ENCODE peak calls at places on chromosomes 6 and 20, in nine cellular contexts. One of them, this sample, is unnamed.
A peak's percentile ranks its signal among the peaks of the same experiment; 100 is the strongest.

GRCh38 chr6:152267967-152268845 is 369.0 kb downstream of the SYNE1 start:
- DNase-seq in cardiac muscle cell: peak; percentile 49
- DNase-seq in heart left ventricle: no peak
- DNase-seq in upper lobe of right lung: no peak
- DNase-seq in right cardiac atrium: no peak
- DNase-seq in effector memory CD4-positive, alpha-beta T cell: peak; percentile 8
- DNase-seq in tibial nerve: no peak
- DNase-seq in lung: no peak
- DNase-seq in heart right ventricle: no peak
- DNase-seq in this sample: no peak

GRCh38 chr20:38083338-38084048 is 49.9 kb downstream of the RPRD1B start:
- DNase-seq in cardiac muscle cell: no peak
- DNase-seq in heart left ventricle: no peak
- DNase-seq in upper lobe of right lung: no peak
- DNase-seq in right cardiac atrium: no peak
- DNase-seq in effector memory CD4-positive, alpha-beta T cell: no peak
- DNase-seq in tibial nerve: no peak
- DNase-seq in lung: no peak
- DNase-seq in heart right ventricle: no peak
- DNase-seq in this sample: no peak

GRCh38 chr6:125821825-125822281 is 31.1 kb downstream of the NCOA7 start:
- DNase-seq in cardiac muscle cell: no peak
- DNase-seq in heart left ventricle: no peak
- DNase-seq in upper lobe of right lung: no peak
- DNase-seq in right cardiac atrium: no peak
- DNase-seq in effector memory CD4-positive, alpha-beta T cell: no peak
- DNase-seq in tibial nerve: no peak
- DNase-seq in lung: no peak
- DNase-seq in heart right ventricle: no peak
- DNase-seq in this sample: no peak

GRCh38 chr6:141460743-141461484 is 671.8 kb upstream of the GJE1 start:
- DNase-seq in cardiac muscle cell: no peak
- DNase-seq in heart left ventricle: no peak
- DNase-seq in upper lobe of right lung: no peak
- DNase-seq in right cardiac atrium: no peak
- DNase-seq in effector memory CD4-positive, alpha-beta T cell: no peak
- DNase-seq in tibial nerve: no peak
- DNase-seq in lung: no peak
- DNase-seq in heart right ventricle: no peak
- DNase-seq in this sample: no peak

GRCh38 chr20:43945391-43946205 is 30.9 kb downstream of the TOX2 start:
- DNase-seq in cardiac muscle cell: no peak
- DNase-seq in heart left ventricle: no peak
- DNase-seq in upper lobe of right lung: no peak
- DNase-seq in right cardiac atrium: no peak
- DNase-seq in effector memory CD4-positive, alpha-beta T cell: no peak
- DNase-seq in tibial nerve: no peak
- DNase-seq in lung: no peak
- DNase-seq in heart right ventricle: no peak
- DNase-seq in this sample: no peak

GRCh38 chr6:17336425-17336824 is 55.3 kb downstream of the RBM24 start:
- DNase-seq in cardiac muscle cell: no peak
- DNase-seq in heart left ventricle: no peak
- DNase-seq in upper lobe of right lung: no peak
- DNase-seq in right cardiac atrium: no peak
- DNase-seq in effector memory CD4-positive, alpha-beta T cell: no peak
- DNase-seq in tibial nerve: no peak
- DNase-seq in lung: no peak
- DNase-seq in heart right ventricle: no peak
- DNase-seq in this sample: no peak

GRCh38 chr6:26122402-26122792 is 35.2 kb downstream of the HFE start:
- DNase-seq in cardiac muscle cell: peak; percentile 41
- DNase-seq in heart left ventricle: no peak
- DNase-seq in upper lobe of right lung: no peak
- DNase-seq in right cardiac atrium: no peak
- DNase-seq in effector memory CD4-positive, alpha-beta T cell: peak; percentile 6
- DNase-seq in tibial nerve: no peak
- DNase-seq in lung: no peak
- DNase-seq in heart right ventricle: no peak
- DNase-seq in this sample: no peak

GRCh38 chr6:69866351-69867074 is at the start of gene COL19A1:
- DNase-seq in cardiac muscle cell: peak; percentile 51
- DNase-seq in heart left ventricle: peak; percentile 68
- DNase-seq in upper lobe of right lung: peak; percentile 60
- DNase-seq in right cardiac atrium: peak; percentile 65
- DNase-seq in effector memory CD4-positive, alpha-beta T cell: peak; percentile 2
- DNase-seq in tibial nerve: no peak
- DNase-seq in lung: no peak
- DNase-seq in heart right ventricle: peak; percentile 17
- DNase-seq in this sample: no peak

GRCh38 chr6:38182426-38182825 is 362.9 kb downstream of the ZFAND3 start:
- DNase-seq in cardiac muscle cell: no peak
- DNase-seq in heart left ventricle: peak; percentile 37
- DNase-seq in upper lobe of right lung: peak; percentile 35
- DNase-seq in right cardiac atrium: no peak
- DNase-seq in effector memory CD4-positive, alpha-beta T cell: no peak
- DNase-seq in tibial nerve: no peak
- DNase-seq in lung: no peak
- DNase-seq in heart right ventricle: no peak
- DNase-seq in this sample: no peak

GRCh38 chr20:46030290-46031013 is 1.4 kb downstream of the SLC12A5 start:
- DNase-seq in cardiac muscle cell: no peak
- DNase-seq in heart left ventricle: peak; percentile 47
- DNase-seq in upper lobe of right lung: no peak
- DNase-seq in right cardiac atrium: no peak
- DNase-seq in effector memory CD4-positive, alpha-beta T cell: no peak
- DNase-seq in tibial nerve: no peak
- DNase-seq in lung: no peak
- DNase-seq in heart right ventricle: no peak
- DNase-seq in this sample: no peak

GRCh38 chr6:15689586-15690450 is 27.0 kb upstream of the DTNBP1 start:
- DNase-seq in cardiac muscle cell: no peak
- DNase-seq in heart left ventricle: no peak
- DNase-seq in upper lobe of right lung: no peak
- DNase-seq in right cardiac atrium: no peak
- DNase-seq in effector memory CD4-positive, alpha-beta T cell: no peak
- DNase-seq in tibial nerve: no peak
- DNase-seq in lung: no peak
- DNase-seq in heart right ventricle: no peak
- DNase-seq in this sample: no peak

GRCh38 chr20:60903325-60903958 is 348.6 kb upstream of the CDH4 start:
- DNase-seq in cardiac muscle cell: no peak
- DNase-seq in heart left ventricle: no peak
- DNase-seq in upper lobe of right lung: no peak
- DNase-seq in right cardiac atrium: no peak
- DNase-seq in effector memory CD4-positive, alpha-beta T cell: no peak
- DNase-seq in tibial nerve: no peak
- DNase-seq in lung: no peak
- DNase-seq in heart right ventricle: no peak
- DNase-seq in this sample: no peak
- H3K9me3 ChIP-seq in cardiac muscle cell: no peaks in the 10 kb centered on the region
- H3K9me3 ChIP-seq in heart left ventricle: no peaks in the 10 kb centered on the region
- H3K9me3 ChIP-seq in upper lobe of right lung: no peaks in the 10 kb centered on the region
- H3K9me3 ChIP-seq in right cardiac atrium: peaks cover 6% of the 10 kb centered on the region
- H3K9me3 ChIP-seq in effector memory CD4-positive, alpha-beta T cell: no peaks in the 10 kb centered on the region
- H3K9me3 ChIP-seq in tibial nerve: no peaks in the 10 kb centered on the region
- H3K9me3 ChIP-seq in lung: peaks cover 15% of the 10 kb centered on the region
- H3K9me3 ChIP-seq in heart right ventricle: no peaks in the 10 kb centered on the region
- H3K9me3 ChIP-seq in this sample: peaks cover 19% of the 10 kb centered on the region

GRCh38 chr6:22447191-22447590 is 122.2 kb upstream of the HDGFL1 start:
- DNase-seq in cardiac muscle cell: no peak
- DNase-seq in heart left ventricle: no peak
- DNase-seq in upper lobe of right lung: no peak
- DNase-seq in right cardiac atrium: peak; percentile 66
- DNase-seq in effector memory CD4-positive, alpha-beta T cell: no peak
- DNase-seq in tibial nerve: no peak
- DNase-seq in lung: no peak
- DNase-seq in heart right ventricle: peak; percentile 33
- DNase-seq in this sample: peak; percentile 63

GRCh38 chr6:22442826-22443225 is 126.5 kb upstream of the HDGFL1 start:
- DNase-seq in cardiac muscle cell: no peak
- DNase-seq in heart left ventricle: no peak
- DNase-seq in upper lobe of right lung: no peak
- DNase-seq in right cardiac atrium: no peak
- DNase-seq in effector memory CD4-positive, alpha-beta T cell: no peak
- DNase-seq in tibial nerve: no peak
- DNase-seq in lung: no peak
- DNase-seq in heart right ventricle: no peak
- DNase-seq in this sample: no peak

GRCh38 chr6:22445946-22446345 is 123.4 kb upstream of the HDGFL1 start:
- DNase-seq in cardiac muscle cell: no peak
- DNase-seq in heart left ventricle: no peak
- DNase-seq in upper lobe of right lung: no peak
- DNase-seq in right cardiac atrium: no peak
- DNase-seq in effector memory CD4-positive, alpha-beta T cell: no peak
- DNase-seq in tibial nerve: no peak
- DNase-seq in lung: no peak
- DNase-seq in heart right ventricle: no peak
- DNase-seq in this sample: no peak

GRCh38 chr6:22447862-22448261 is 121.5 kb upstream of the HDGFL1 start:
- DNase-seq in cardiac muscle cell: no peak
- DNase-seq in heart left ventricle: no peak
- DNase-seq in upper lobe of right lung: no peak
- DNase-seq in right cardiac atrium: no peak
- DNase-seq in effector memory CD4-positive, alpha-beta T cell: no peak
- DNase-seq in tibial nerve: no peak
- DNase-seq in lung: no peak
- DNase-seq in heart right ventricle: no peak
- DNase-seq in this sample: no peak

GRCh38 chr6:22444335-22444734 is 125.0 kb upstream of the HDGFL1 start:
- DNase-seq in cardiac muscle cell: no peak
- DNase-seq in heart left ventricle: no peak
- DNase-seq in upper lobe of right lung: no peak
- DNase-seq in right cardiac atrium: no peak
- DNase-seq in effector memory CD4-positive, alpha-beta T cell: no peak
- DNase-seq in tibial nerve: no peak
- DNase-seq in lung: no peak
- DNase-seq in heart right ventricle: no peak
- DNase-seq in this sample: no peak
- H3K9me3 ChIP-seq in cardiac muscle cell: no peaks in the 10 kb centered on the region
- H3K9me3 ChIP-seq in heart left ventricle: no peaks in the 10 kb centered on the region
- H3K9me3 ChIP-seq in upper lobe of right lung: no peaks in the 10 kb centered on the region
- H3K9me3 ChIP-seq in right cardiac atrium: no peaks in the 10 kb centered on the region
- H3K9me3 ChIP-seq in effector memory CD4-positive, alpha-beta T cell: no peaks in the 10 kb centered on the region
- H3K9me3 ChIP-seq in tibial nerve: no peaks in the 10 kb centered on the region
- H3K9me3 ChIP-seq in lung: no peaks in the 10 kb centered on the region
- H3K9me3 ChIP-seq in heart right ventricle: no peaks in the 10 kb centered on the region
- H3K9me3 ChIP-seq in this sample: no peaks in the 10 kb centered on the region

DNA sequence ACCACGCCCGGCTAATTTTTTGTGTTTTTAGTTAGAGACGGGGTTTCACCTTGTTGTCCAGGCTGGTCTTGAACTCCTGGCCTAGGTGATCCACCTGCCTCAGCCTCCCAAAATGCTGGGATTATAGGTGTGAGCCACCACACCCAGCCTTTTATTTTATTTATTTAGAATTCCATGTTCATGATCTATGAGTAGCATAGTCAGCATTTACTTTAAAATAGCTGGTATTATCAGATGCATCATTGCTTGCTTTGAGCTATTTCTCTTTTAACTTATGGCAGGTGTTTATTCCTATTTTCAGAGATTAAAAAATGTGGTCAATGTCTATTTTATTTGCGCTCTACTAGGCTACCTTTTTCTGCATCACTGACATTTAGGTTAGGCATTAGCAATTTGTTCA is 152.0 kb downstream of the UTRN start:
- DNase-seq in cardiac muscle cell: no peak
- DNase-seq in heart left ventricle: no peak
- DNase-seq in upper lobe of right lung: no peak
- DNase-seq in right cardiac atrium: no peak
- DNase-seq in effector memory CD4-positive, alpha-beta T cell: no peak
- DNase-seq in tibial nerve: no peak
- DNase-seq in lung: no peak
- DNase-seq in heart right ventricle: no peak
- DNase-seq in this sample: no peak
- H3K9me3 ChIP-seq in cardiac muscle cell: no peaks in the 10 kb centered on the region
- H3K9me3 ChIP-seq in heart left ventricle: no peaks in the 10 kb centered on the region
- H3K9me3 ChIP-seq in upper lobe of right lung: no peaks in the 10 kb centered on the region
- H3K9me3 ChIP-seq in right cardiac atrium: no peaks in the 10 kb centered on the region
- H3K9me3 ChIP-seq in effector memory CD4-positive, alpha-beta T cell: no peaks in the 10 kb centered on the region
- H3K9me3 ChIP-seq in tibial nerve: no peaks in the 10 kb centered on the region
- H3K9me3 ChIP-seq in lung: peaks cover 6% of the 10 kb centered on the region
- H3K9me3 ChIP-seq in heart right ventricle: peaks cover 4% of the 10 kb centered on the region
- H3K9me3 ChIP-seq in this sample: no peaks in the 10 kb centered on the region

GRCh38 chr20:56222945-56223344 is 25.6 kb upstream of the MC3R start:
- DNase-seq in cardiac muscle cell: no peak
- DNase-seq in heart left ventricle: no peak
- DNase-seq in upper lobe of right lung: no peak
- DNase-seq in right cardiac atrium: no peak
- DNase-seq in effector memory CD4-positive, alpha-beta T cell: no peak
- DNase-seq in tibial nerve: no peak
- DNase-seq in lung: no peak
- DNase-seq in heart right ventricle: no peak
- DNase-seq in this sample: no peak

GRCh38 chr20:56223352-56223751 is 25.2 kb upstream of the MC3R start:
- DNase-seq in cardiac muscle cell: no peak
- DNase-seq in heart left ventricle: no peak
- DNase-seq in upper lobe of right lung: no peak
- DNase-seq in right cardiac atrium: no peak
- DNase-seq in effector memory CD4-positive, alpha-beta T cell: no peak
- DNase-seq in tibial nerve: no peak
- DNase-seq in lung: no peak
- DNase-seq in heart right ventricle: no peak
- DNase-seq in this sample: no peak

GRCh38 chr20:56217820-56218219 is 30.7 kb upstream of the MC3R start:
- DNase-seq in cardiac muscle cell: no peak
- DNase-seq in heart left ventricle: no peak
- DNase-seq in upper lobe of right lung: no peak
- DNase-seq in right cardiac atrium: no peak
- DNase-seq in effector memory CD4-positive, alpha-beta T cell: no peak
- DNase-seq in tibial nerve: no peak
- DNase-seq in lung: no peak
- DNase-seq in heart right ventricle: no peak
- DNase-seq in this sample: no peak

GRCh38 chr20:56222201-56222600 is 26.3 kb upstream of the MC3R start:
- DNase-seq in cardiac muscle cell: no peak
- DNase-seq in heart left ventricle: no peak
- DNase-seq in upper lobe of right lung: no peak
- DNase-seq in right cardiac atrium: no peak
- DNase-seq in effector memory CD4-positive, alpha-beta T cell: no peak
- DNase-seq in tibial nerve: no peak
- DNase-seq in lung: no peak
- DNase-seq in heart right ventricle: no peak
- DNase-seq in this sample: no peak
- H3K9me3 ChIP-seq in cardiac muscle cell: no peaks in the 10 kb centered on the region
- H3K9me3 ChIP-seq in heart left ventricle: no peaks in the 10 kb centered on the region
- H3K9me3 ChIP-seq in upper lobe of right lung: no peaks in the 10 kb centered on the region
- H3K9me3 ChIP-seq in right cardiac atrium: no peaks in the 10 kb centered on the region
- H3K9me3 ChIP-seq in effector memory CD4-positive, alpha-beta T cell: no peaks in the 10 kb centered on the region
- H3K9me3 ChIP-seq in tibial nerve: no peaks in the 10 kb centered on the region
- H3K9me3 ChIP-seq in lung: peaks cover 8% of the 10 kb centered on the region
- H3K9me3 ChIP-seq in heart right ventricle: no peaks in the 10 kb centered on the region
- H3K9me3 ChIP-seq in this sample: no peaks in the 10 kb centered on the region